ENCODE peak calls at places on chromosomes 6 and 20, in nine cellular contexts. One of them, this sample, is unnamed.

GRCh38 chr6:13357551-13358075 is 29.3 kb upstream of the TBC1D7 start:
- DNase-seq in skeletal muscle cell: no peak
- DNase-seq in PC-3: no peak
- DNase-seq in foreskin melanocyte: peak
- DNase-seq in choroid plexus epithelial cell: peak
- DNase-seq in hepatic stellate cell: no peak
- DNase-seq in activated gamma-delta T cell treated with anti-CD3 and anti-CD28 coated beads, Interleukin-2, amount 50 U/mL, for 16 hours: no peak
- DNase-seq in SHP77: no peak
- DNase-seq in ascending aorta: no peak
- DNase-seq in this sample: no peak

GRCh38 chr6:7691675-7692452 is 34.0 kb upstream of the BMP6 start:
- DNase-seq in hepatic stellate cell: peak
- DNase-seq in SHP77: no peak
- DNase-seq in foreskin melanocyte: peak
- DNase-seq in ascending aorta: no peak
- DNase-seq in activated gamma-delta T cell treated with anti-CD3 and anti-CD28 coated beads, Interleukin-2, amount 50 U/mL, for 16 hours: no peak
- DNase-seq in choroid plexus epithelial cell: peak
- DNase-seq in skeletal muscle cell: peak
- DNase-seq in PC-3: peak
- DNase-seq in this sample: no peak

GRCh38 chr6:100925756-100926155 is 44.6 kb upstream of the ASCC3 start:
- DNase-seq in ascending aorta: no peak
- DNase-seq in SHP77: no peak
- DNase-seq in PC-3: no peak
- DNase-seq in activated gamma-delta T cell treated with anti-CD3 and anti-CD28 coated beads, Interleukin-2, amount 50 U/mL, for 16 hours: no peak
- DNase-seq in skeletal muscle cell: no peak
- DNase-seq in choroid plexus epithelial cell: no peak
- DNase-seq in hepatic stellate cell: no peak
- DNase-seq in foreskin melanocyte: no peak
- DNase-seq in this sample: no peak

GRCh38 chr6:35178932-35179832 is 34.6 kb upstream of the SCUBE3 start:
- DNase-seq in activated gamma-delta T cell treated with anti-CD3 and anti-CD28 coated beads, Interleukin-2, amount 50 U/mL, for 16 hours: no peak
- DNase-seq in choroid plexus epithelial cell: no peak
- DNase-seq in skeletal muscle cell: no peak
- DNase-seq in foreskin melanocyte: no peak
- DNase-seq in PC-3: no peak
- DNase-seq in ascending aorta: no peak
- DNase-seq in hepatic stellate cell: no peak
- DNase-seq in SHP77: no peak
- DNase-seq in this sample: no peak

GRCh38 chr6:160992323-160993314 is 1.1 kb downstream of the MAP3K4 start:
- DNase-seq in PC-3: peak
- DNase-seq in foreskin melanocyte: peak
- DNase-seq in hepatic stellate cell: peak
- DNase-seq in skeletal muscle cell: peak
- DNase-seq in choroid plexus epithelial cell: peak
- DNase-seq in ascending aorta: no peak
- DNase-seq in activated gamma-delta T cell treated with anti-CD3 and anti-CD28 coated beads, Interleukin-2, amount 50 U/mL, for 16 hours: peak
- DNase-seq in SHP77: peak
- DNase-seq in this sample: peak

GRCh38 chr6:2448826-2449571 is 203.6 kb upstream of the GMDS start:
- DNase-seq in foreskin melanocyte: peak
- DNase-seq in SHP77: peak
- DNase-seq in hepatic stellate cell: peak
- DNase-seq in choroid plexus epithelial cell: peak
- DNase-seq in skeletal muscle cell: peak
- DNase-seq in ascending aorta: no peak
- DNase-seq in PC-3: peak
- DNase-seq in activated gamma-delta T cell treated with anti-CD3 and anti-CD28 coated beads, Interleukin-2, amount 50 U/mL, for 16 hours: no peak
- DNase-seq in this sample: no peak

GRCh38 chr6:108805611-108806181 is 42.5 kb upstream of the ARMC2 start:
- DNase-seq in activated gamma-delta T cell treated with anti-CD3 and anti-CD28 coated beads, Interleukin-2, amount 50 U/mL, for 16 hours: no peak
- DNase-seq in PC-3: no peak
- DNase-seq in choroid plexus epithelial cell: no peak
- DNase-seq in hepatic stellate cell: no peak
- DNase-seq in ascending aorta: no peak
- DNase-seq in SHP77: no peak
- DNase-seq in skeletal muscle cell: no peak
- DNase-seq in foreskin melanocyte: no peak
- DNase-seq in this sample: no peak

GRCh38 chr6:85581572-85581971 is 12.1 kb downstream of the SNX14 start:
- DNase-seq in SHP77: no peak
- DNase-seq in skeletal muscle cell: no peak
- DNase-seq in ascending aorta: no peak
- DNase-seq in foreskin melanocyte: no peak
- DNase-seq in PC-3: no peak
- DNase-seq in hepatic stellate cell: no peak
- DNase-seq in choroid plexus epithelial cell: no peak
- DNase-seq in activated gamma-delta T cell treated with anti-CD3 and anti-CD28 coated beads, Interleukin-2, amount 50 U/mL, for 16 hours: no peak
- DNase-seq in this sample: no peak

GRCh38 chr6:105733556-105734162 is 330.8 kb upstream of the PREP start:
- DNase-seq in choroid plexus epithelial cell: peak
- DNase-seq in activated gamma-delta T cell treated with anti-CD3 and anti-CD28 coated beads, Interleukin-2, amount 50 U/mL, for 16 hours: no peak
- DNase-seq in hepatic stellate cell: no peak
- DNase-seq in skeletal muscle cell: no peak
- DNase-seq in PC-3: peak
- DNase-seq in foreskin melanocyte: peak
- DNase-seq in SHP77: no peak
- DNase-seq in ascending aorta: no peak
- DNase-seq in this sample: no peak

GRCh38 chr20:63534831-63535651 is 2.1 kb downstream of the PTK6 start:
- DNase-seq in skeletal muscle cell: no peak
- DNase-seq in PC-3: no peak
- DNase-seq in hepatic stellate cell: no peak
- DNase-seq in activated gamma-delta T cell treated with anti-CD3 and anti-CD28 coated beads, Interleukin-2, amount 50 U/mL, for 16 hours: no peak
- DNase-seq in choroid plexus epithelial cell: no peak
- DNase-seq in foreskin melanocyte: no peak
- DNase-seq in ascending aorta: no peak
- DNase-seq in SHP77: no peak
- DNase-seq in this sample: no peak

GRCh38 chr20:5642155-5642981 is 107.8 kb upstream of the SHLD1 start:
- DNase-seq in choroid plexus epithelial cell: peak
- DNase-seq in foreskin melanocyte: no peak
- DNase-seq in activated gamma-delta T cell treated with anti-CD3 and anti-CD28 coated beads, Interleukin-2, amount 50 U/mL, for 16 hours: no peak
- DNase-seq in hepatic stellate cell: no peak
- DNase-seq in ascending aorta: no peak
- DNase-seq in SHP77: no peak
- DNase-seq in skeletal muscle cell: no peak
- DNase-seq in PC-3: no peak
- DNase-seq in this sample: no peak

GRCh38 chr6:47242483-47243386 is 67.0 kb downstream of the TNFRSF21 start:
- DNase-seq in foreskin melanocyte: peak
- DNase-seq in SHP77: peak
- DNase-seq in skeletal muscle cell: peak
- DNase-seq in ascending aorta: peak
- DNase-seq in hepatic stellate cell: peak
- DNase-seq in choroid plexus epithelial cell: peak
- DNase-seq in activated gamma-delta T cell treated with anti-CD3 and anti-CD28 coated beads, Interleukin-2, amount 50 U/mL, for 16 hours: peak
- DNase-seq in PC-3: peak
- DNase-seq in this sample: peak

GRCh38 chr6:158938811-158939254 is 61.2 kb downstream of the RSPH3 start:
- DNase-seq in SHP77: no peak
- DNase-seq in hepatic stellate cell: peak
- DNase-seq in ascending aorta: no peak
- DNase-seq in activated gamma-delta T cell treated with anti-CD3 and anti-CD28 coated beads, Interleukin-2, amount 50 U/mL, for 16 hours: no peak
- DNase-seq in PC-3: no peak
- DNase-seq in foreskin melanocyte: no peak
- DNase-seq in skeletal muscle cell: no peak
- DNase-seq in choroid plexus epithelial cell: no peak
- DNase-seq in this sample: no peak

GRCh38 chr20:14197097-14197496 is 140.3 kb downstream of the FLRT3 start:
- DNase-seq in hepatic stellate cell: peak
- DNase-seq in skeletal muscle cell: no peak
- DNase-seq in foreskin melanocyte: no peak
- DNase-seq in ascending aorta: no peak
- DNase-seq in activated gamma-delta T cell treated with anti-CD3 and anti-CD28 coated beads, Interleukin-2, amount 50 U/mL, for 16 hours: no peak
- DNase-seq in choroid plexus epithelial cell: peak
- DNase-seq in SHP77: no peak
- DNase-seq in PC-3: no peak
- DNase-seq in this sample: no peak

GRCh38 chr6:154276810-154277577 is 79.6 kb downstream of the IPCEF1 start:
- DNase-seq in activated gamma-delta T cell treated with anti-CD3 and anti-CD28 coated beads, Interleukin-2, amount 50 U/mL, for 16 hours: no peak
- DNase-seq in ascending aorta: no peak
- DNase-seq in choroid plexus epithelial cell: peak
- DNase-seq in SHP77: peak
- DNase-seq in foreskin melanocyte: no peak
- DNase-seq in skeletal muscle cell: no peak
- DNase-seq in hepatic stellate cell: no peak
- DNase-seq in PC-3: peak
- DNase-seq in this sample: no peak

GRCh38 chr6:108348655-108349349 is 53.9 kb downstream of the AFG1L start:
- DNase-seq in activated gamma-delta T cell treated with anti-CD3 and anti-CD28 coated beads, Interleukin-2, amount 50 U/mL, for 16 hours: no peak
- DNase-seq in SHP77: no peak
- DNase-seq in hepatic stellate cell: no peak
- DNase-seq in skeletal muscle cell: no peak
- DNase-seq in PC-3: no peak
- DNase-seq in choroid plexus epithelial cell: no peak
- DNase-seq in foreskin melanocyte: no peak
- DNase-seq in ascending aorta: no peak
- DNase-seq in this sample: no peak

This sample was measured in occipital lobe.